ENCODE peak calls at places on chromosomes 7 and 10, in nine cellular contexts. Q is activated CD4-positive, alpha-beta T cell treated with anti-CD3 and anti-CD28 coated beads, Interleukin-2, amount 50 U/mL, for 24 hours; T is ascending aorta; F is fibroblast of the aortic adventitia; C is stimulated activated CD4-positive, alpha-beta T cell treated with anti-CD3 and anti-CD28 coated beads, Interleukin-15, amount 100 ng/mL, for 1 hour; X is left ventricle myocardium superior; N is DMS153; Y is NAMALWA; B is RCC 7860. D is an unnamed sample.

GRCh38 chr7:121328508-121329459 is at the start of gene WNT16:
- DNase-seq in Y (no peak), Q (no peak), B (no peak), T (no peak), C (no peak), X (peak; percentile 39), F (no peak), N (no peak), D (peak; percentile 18)

GRCh38 chr7:45031829-45032228 is 31.8 kb downstream of the CCM2 start:
- DNase-seq in N (no peak), B (no peak), X (no peak), F (no peak), T (no peak), Y (no peak), Q (no peak), C (no peak), D (no peak)

GRCh38 chr7:132709971-132710567 is 133.8 kb upstream of the PLXNA4 start:
- DNase-seq in N (no peak), B (no peak), C (no peak), F (peak; percentile 60), X (no peak), Q (no peak), Y (peak; percentile 72), T (no peak), D (peak; percentile 53)

GRCh38 chr10:35934637-35934995 is 292.5 kb upstream of the FZD8 start:
- DNase-seq in B (no peak), F (no peak), C (no peak), T (no peak), Y (no peak), N (no peak), Q (no peak), X (no peak), D (no peak)

GRCh38 chr10:96719850-96720421 is 378 bp downstream of the PIK3AP1 start:
- DNase-seq in X (peak; percentile 82), T (peak; percentile 75), Q (peak; percentile 10), F (no peak), Y (peak; percentile 96), N (no peak), B (no peak), C (peak; percentile 12), D (peak; percentile 75)

GRCh38 chr7:150406565-150407421 is 27.7 kb downstream of the ZNF775 start:
- DNase-seq in N (no peak), C (no peak), X (no peak), F (peak; percentile 20), Q (no peak), T (no peak), Y (peak; percentile 94), B (peak; percentile 62), D (no peak)

GRCh38 chr10:75326306-75326705 is 75.3 kb downstream of the ZNF503 start:
- DNase-seq in T (no peak), N (no peak), X (no peak), Q (no peak), F (no peak), Y (no peak), B (no peak), C (no peak), D (no peak)

GRCh38 chr10:86217386-86218080 is 149.1 kb downstream of the GRID1 start:
- DNase-seq in T (no peak), C (no peak), Y (no peak), F (no peak), X (no peak), Q (no peak), B (no peak), N (no peak), D (no peak)

GRCh38 chr7:4951903-4952636 is 6.9 kb downstream of the MMD2 start:
- DNase-seq in T (no peak), N (no peak), F (peak; percentile 15), B (no peak), C (no peak), X (no peak), Y (peak; percentile 44), Q (no peak), D (peak; percentile 36)

GRCh38 chr10:129548534-129549130 is 81.6 kb downstream of the MGMT start:
- DNase-seq in X (no peak), T (no peak), C (no peak), B (no peak), Y (no peak), N (no peak), F (no peak), Q (no peak), D (no peak)

GRCh38 chr10:30583778-30584415 is 45.7 kb downstream of the LYZL2 start:
- DNase-seq in F (peak; percentile 88), X (peak; percentile 50), T (peak; percentile 84), B (peak; percentile 75), N (peak; percentile 62), Y (no peak), C (no peak), Q (no peak), D (peak; percentile 29)

GRCh38 chr7:66736892-66737291 is 3.6 kb upstream of the RABGEF1 start:
- DNase-seq in B (no peak), T (no peak), Y (no peak), X (no peak), C (no peak), Q (no peak), F (no peak), N (no peak), D (no peak)

GRCh38 chr7:14219125-14219524 is 229.7 kb upstream of the ETV1 start:
- DNase-seq in Q (no peak), Y (no peak), T (no peak), X (no peak), N (no peak), B (no peak), F (peak; percentile 44), C (no peak), D (no peak)

GRCh38 chr10:112565434-112566053 is 118.5 kb downstream of the VTI1A start:
- DNase-seq in F (peak; percentile 84), B (peak; percentile 70), T (no peak), Q (no peak), X (no peak), N (peak; percentile 71), Y (peak; percentile 63), C (no peak), D (peak; percentile 67)

GRCh38 chr10:99920901-99921300 is 88.8 kb downstream of the DNMBP start:
- DNase-seq in X (no peak), F (peak; percentile 62), N (no peak), Y (no peak), B (no peak), C (no peak), Q (no peak), T (no peak), D (no peak)

GRCh38 chr10:30990351-30990750 is 41.3 kb downstream of the ZNF438 start:
- DNase-seq in N (no peak), F (no peak), Q (no peak), X (no peak), Y (no peak), C (no peak), T (no peak), B (no peak), D (no peak)

GRCh38 chr7:47301078-47301477 is 280.8 kb downstream of the TNS3 start:
- DNase-seq in Y (no peak), X (no peak), Q (no peak), C (no peak), B (no peak), N (no peak), T (no peak), F (no peak), D (no peak)

GRCh38 chr10:94785211-94785610 is 22.7 kb downstream of the CYP2C19 start:
- DNase-seq in B (no peak), X (no peak), F (no peak), Q (no peak), T (no peak), C (no peak), N (no peak), Y (no peak), D (no peak)

GRCh38 chr7:153190452-153190851 is 430.9 kb downstream of the ACTR3B start:
- DNase-seq in Y (peak; percentile 86), C (no peak), T (no peak), F (no peak), Q (no peak), B (no peak), N (no peak), X (no peak), D (peak; percentile 18)

D was measured in endothelial cell.